ENCODE peak calls at places on chromosomes 5 and 9, in five cellular contexts. O is HepG2, J is mammary epithelial cell, G is GM12878, V is ascending aorta. P is an unnamed sample.

GRCh38 chr5:173915310-173916005 is 27.3 kb downstream of the CPEB4 start:
- DNase-seq in J (no peak), G (no peak), O (no peak), V (no peak), P (no peak)

GRCh38 chr9:74255489-74255984 is 241.6 kb upstream of the RORB start:
- DNase-seq in G (no peak), J (no peak), O (no peak), V (no peak), P (no peak)

GRCh38 chr9:108727580-108728056 is 128.2 kb downstream of the ACTL7B start:
- DNase-seq in J (no peak), G (no peak), V (peak; percentile 77), O (peak; percentile 57), P (no peak)

GRCh38 chr5:162444129-162444762 is 376.7 kb downstream of the GABRG2 start:
- DNase-seq in V (no peak), J (no peak), O (no peak), G (no peak), P (no peak)

GRCh38 chr5:78677777-78678668 is 29.5 kb upstream of the LHFPL2 start:
- DNase-seq in V (peak; percentile 78), O (no peak), J (peak; percentile 96), G (peak; percentile 26), P (peak; percentile 85)

GRCh38 chr9:78566948-78567675 is 270.2 kb downstream of the PSAT1 start:
- DNase-seq in G (no peak), O (no peak), V (no peak), J (peak; percentile 44), P (no peak)

GRCh38 chr5:67548520-67549262 is 352.1 kb upstream of the CD180 start:
- DNase-seq in V (no peak), J (no peak), G (no peak), O (peak; percentile 1), P (no peak)

GRCh38 chr9:134688231-134688630 is 46.6 kb downstream of the COL5A1 start:
- DNase-seq in G (no peak), J (no peak), O (no peak), V (no peak), P (no peak)

GRCh38 chr9:105959491-105959890 is 265.1 kb downstream of the TMEM38B start:
- DNase-seq in V (no peak), J (no peak), O (no peak), G (no peak), P (no peak)

GRCh38 chr5:150946351-150946905 is 41.6 kb upstream of the ZNF300 start:
- DNase-seq in J (no peak), V (peak; percentile 89), O (no peak), G (no peak), P (peak; percentile 88)

GRCh38 chr5:966941-967340 is 41.7 kb upstream of the NKD2 start:
- DNase-seq in O (no peak), G (no peak), J (no peak), V (no peak), P (no peak)

GRCh38 chr5:22892441-22892840 is 39.3 kb upstream of the CDH12 start:
- DNase-seq in O (no peak), V (no peak), J (peak; percentile 61), G (no peak), P (no peak)

GRCh38 chr5:139979943-139980342 is 63.2 kb downstream of the NRG2 start:
- DNase-seq in O (no peak), G (no peak), V (no peak), J (no peak), P (no peak)

GRCh38 chr5:142671276-142671675 is 14.6 kb downstream of the FGF1 start:
- DNase-seq in J (no peak), G (no peak), V (no peak), O (no peak), P (no peak)

GRCh38 chr9:116661037-116661954 is 25.8 kb upstream of the TRIM32 start:
- DNase-seq in O (peak; percentile 57), G (peak; percentile 24), J (peak; percentile 67), V (no peak), P (peak; percentile 48)

GRCh38 chr9:112555844-112556482 is 69.3 kb downstream of the KIAA1958 start:
- DNase-seq in V (no peak), O (peak; percentile 33), G (no peak), J (peak; percentile 34), P (no peak)

GRCh38 chr5:73445708-73446630 is 2.6 kb downstream of the FOXD1 start:
- DNase-seq in J (no peak), O (no peak), G (no peak), V (no peak), P (no peak)

GRCh38 chr9:94906713-94907112 is 180.2 kb downstream of the AOPEP start:
- DNase-seq in V (no peak), J (no peak), G (no peak), O (peak; percentile 45), P (no peak)

GRCh38 chr9:94005272-94005901 is 50.2 kb upstream of the BARX1 start:
- DNase-seq in O (no peak), V (no peak), G (no peak), J (peak; percentile 70), P (no peak)

GRCh38 chr9:16307626-16308195 is 562.8 kb downstream of the BNC2 start:
- DNase-seq in J (no peak), O (no peak), G (no peak), V (no peak), P (no peak)

GRCh38 chr9:87167616-87168015 is 220.3 kb upstream of the GAS1 start:
- DNase-seq in O (no peak), G (no peak), J (no peak), V (no peak), P (no peak)

GRCh38 chr9:32928912-32929311 is 72.5 kb downstream of the APTX start:
- DNase-seq in V (no peak), J (peak; percentile 4), O (no peak), G (no peak), P (no peak)

GRCh38 chr5:180332051-180332517 is 21.1 kb downstream of the GFPT2 start:
- DNase-seq in G (no peak), J (no peak), V (no peak), O (no peak), P (no peak)

GRCh38 chr5:31987985-31988710 is 186.0 kb downstream of the GOLPH3 start:
- DNase-seq in J (peak; percentile 93), V (no peak), G (no peak), O (no peak), P (no peak)

GRCh38 chr5:107553063-107553676 is 117.6 kb downstream of the EFNA5 start:
- DNase-seq in G (no peak), O (no peak), V (no peak), J (peak; percentile 30), P (no peak)

GRCh38 chr5:1497795-1498622 is 25.8 kb downstream of the LPCAT1 start:
- DNase-seq in V (no peak), O (no peak), J (no peak), G (peak; percentile 77), P (no peak)

GRCh38 chr9:8366161-8366926 is 566.8 kb upstream of the DMAC1 start:
- DNase-seq in V (no peak), O (no peak), G (no peak), J (no peak), P (no peak)

GRCh38 chr5:126138475-126139005 is 284.7 kb upstream of the GRAMD2B start:
- DNase-seq in J (peak; percentile 10), O (no peak), V (no peak), G (no peak), P (no peak)

GRCh38 chr5:126143622-126144021 is 279.6 kb upstream of the GRAMD2B start:
- DNase-seq in O (no peak), J (no peak), V (no peak), G (no peak), P (no peak)

GRCh38 chr5:126137771-126138474 is 285.3 kb upstream of the GRAMD2B start:
- DNase-seq in J (no peak), G (no peak), V (no peak), O (no peak), P (no peak)

GRCh38 chr5:126139773-126140172 is 283.4 kb upstream of the GRAMD2B start:
- DNase-seq in V (no peak), O (no peak), G (no peak), J (no peak), P (no peak)

DNA sequence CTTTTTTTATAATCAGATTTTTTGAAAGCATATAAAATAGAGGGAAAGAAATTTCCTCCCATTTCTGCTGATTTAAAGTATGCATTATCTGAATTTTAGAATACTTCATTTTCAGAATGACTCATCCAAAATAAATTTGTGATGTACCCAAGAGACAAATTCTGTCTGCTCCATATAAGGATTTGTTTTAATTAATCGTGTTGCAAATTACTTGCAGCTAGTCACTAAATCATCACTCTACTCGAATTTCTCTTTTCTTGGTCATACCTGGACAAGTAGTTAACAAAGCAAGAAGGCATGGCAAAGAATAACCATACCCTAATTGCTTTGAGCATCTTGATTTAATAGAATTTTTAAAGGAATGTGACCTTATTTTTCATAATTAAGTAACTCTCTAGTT is 284.1 kb upstream of the GRAMD2B start:
- DNase-seq in V (no peak), G (no peak), O (no peak), J (no peak), P (no peak)
- H3K4me3 ChIP-seq in V (no peak overlapping the region), G (no peak overlapping the region), O (no peak overlapping the region), J (no peak overlapping the region), P (no peak overlapping the region)

DNA sequence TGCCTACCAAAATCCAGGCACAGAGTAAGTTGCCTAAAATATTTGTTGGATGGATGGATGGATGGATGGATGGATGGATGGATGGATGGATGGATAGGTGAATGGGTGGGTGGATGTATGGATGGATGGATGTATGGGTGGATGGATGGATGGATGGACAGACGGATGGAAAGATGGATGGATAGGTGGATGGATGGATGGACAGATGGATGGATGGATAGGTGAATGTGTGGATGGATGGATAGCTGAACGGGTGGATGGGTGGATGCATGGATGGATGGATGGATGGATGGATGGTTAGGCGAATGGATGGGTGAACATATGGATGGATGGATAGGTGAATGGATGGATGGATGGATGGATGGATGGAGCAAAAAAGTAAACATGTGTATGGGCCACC is 131.9 kb downstream of the GABBR2 start:
- DNase-seq in G (no peak), J (no peak), O (no peak), V (no peak), P (no peak)
- H3K27me3 ChIP-seq in G (no peaks in the 10 kb centered on the region), J (peaks cover 13% of the 10 kb centered on the region), O (peaks cover 2% of the 10 kb centered on the region), V (no peaks in the 10 kb centered on the region), P (no peaks in the 10 kb centered on the region)

DNA sequence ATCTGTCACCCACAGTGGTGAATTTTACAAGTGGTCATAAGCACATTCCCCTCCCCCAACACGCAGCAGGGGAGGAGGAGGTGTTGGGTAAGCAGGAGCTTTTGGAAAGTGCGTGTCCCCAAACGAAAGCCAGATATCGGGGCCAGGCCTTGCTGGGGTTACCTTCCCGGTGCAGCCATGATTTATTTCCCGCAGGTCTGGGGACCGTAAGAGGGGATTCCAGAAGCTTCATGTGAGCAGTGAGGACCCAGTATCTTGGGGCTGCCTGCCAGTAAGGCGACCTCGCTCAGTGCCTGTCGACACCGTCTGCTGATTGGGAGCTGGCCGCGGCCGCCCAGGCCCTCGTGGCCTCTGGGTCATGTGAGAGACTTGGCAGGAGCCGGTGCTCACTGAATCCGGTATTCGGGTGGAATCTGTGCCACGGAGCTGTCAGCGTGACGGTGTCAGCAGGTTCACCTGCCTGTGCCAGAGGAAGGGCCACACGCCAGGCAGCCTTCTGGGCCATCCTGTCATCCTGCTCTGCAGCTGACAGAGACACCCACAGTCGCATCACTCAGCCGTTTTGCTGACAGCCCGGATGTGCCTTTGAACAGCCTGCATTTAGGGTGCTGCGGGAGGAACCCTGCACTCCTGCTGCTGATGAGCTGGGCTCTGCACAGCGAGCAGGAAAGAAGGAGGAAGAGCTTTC is 37.3 kb downstream of the SEC61B start:
- DNase-seq in G (no peak), V (peak; percentile 86), J (no peak), O (no peak), P (peak; percentile 65)
- H3K27ac ChIP-seq in G (peak overlapping the region; percentile 45), V (peak overlapping the region; percentile 56), J (no peak overlapping the region), O (no peak overlapping the region), P (peak overlapping the region; percentile 74)

GRCh38 chr9:90024823-90025222 is 420.0 kb downstream of the GADD45G start:
- DNase-seq in J (no peak), V (no peak), O (no peak), G (no peak), P (no peak)
- H3K4me3 ChIP-seq in J (no peak overlapping the region), V (no peak overlapping the region), O (no peak overlapping the region), G (no peak overlapping the region), P (no peak overlapping the region)

GRCh38 chr9:114719290-114719689 is 37.3 kb upstream of the TEX48 start:
- DNase-seq in G (no peak), J (no peak), V (no peak), O (no peak), P (no peak)
- H3K27me3 ChIP-seq in G (peaks cover 4% of the 10 kb centered on the region), J (no peaks in the 10 kb centered on the region), V (no peaks in the 10 kb centered on the region), O (peaks cover 5% of the 10 kb centered on the region), P (no peaks in the 10 kb centered on the region)

P was measured in uterus.